ENCODE peak calls at places on chromosomes 5 and 9, in nine cellular contexts. One of them, this sample, is unnamed.

GRCh38 chr9:89444212-89444611 is 53.7 kb downstream of the SEMA4D start:
- DNase-seq in HCT116: no peak
- DNase-seq in IMR-90: no peak
- DNase-seq in kidney: peak; percentile 47
- DNase-seq in fibroblast of lung: no peak
- DNase-seq in endothelial cell of umbilical vein: no peak
- DNase-seq in mammary epithelial cell: no peak
- DNase-seq in PC-3: no peak
- DNase-seq in astrocyte: no peak
- DNase-seq in this sample: no peak

GRCh38 chr9:133854785-133855184 is 116.6 kb upstream of the SARDH start:
- DNase-seq in HCT116: no peak
- DNase-seq in IMR-90: no peak
- DNase-seq in astrocyte: no peak
- DNase-seq in endothelial cell of umbilical vein: no peak
- DNase-seq in kidney: no peak
- DNase-seq in mammary epithelial cell: no peak
- DNase-seq in PC-3: no peak
- DNase-seq in fibroblast of lung: no peak
- DNase-seq in this sample: no peak

GRCh38 chr5:23208959-23209431 is 298.4 kb upstream of the PRDM9 start:
- DNase-seq in IMR-90: peak; percentile 23
- DNase-seq in kidney: no peak
- DNase-seq in endothelial cell of umbilical vein: no peak
- DNase-seq in astrocyte: no peak
- DNase-seq in mammary epithelial cell: peak; percentile 63
- DNase-seq in PC-3: peak; percentile 91
- DNase-seq in HCT116: no peak
- DNase-seq in fibroblast of lung: peak; percentile 79
- DNase-seq in this sample: peak; percentile 72

GRCh38 chr9:133844876-133845658 is 106.9 kb upstream of the SARDH start:
- DNase-seq in PC-3: no peak
- DNase-seq in fibroblast of lung: peak; percentile 68
- DNase-seq in astrocyte: peak; percentile 70
- DNase-seq in IMR-90: peak; percentile 70
- DNase-seq in HCT116: no peak
- DNase-seq in endothelial cell of umbilical vein: peak; percentile 86
- DNase-seq in kidney: peak; percentile 96
- DNase-seq in mammary epithelial cell: no peak
- DNase-seq in this sample: no peak

GRCh38 chr9:129500166-129500862 is 120.6 kb downstream of the C9orf50 start:
- DNase-seq in kidney: no peak
- DNase-seq in endothelial cell of umbilical vein: no peak
- DNase-seq in fibroblast of lung: no peak
- DNase-seq in mammary epithelial cell: no peak
- DNase-seq in PC-3: no peak
- DNase-seq in IMR-90: no peak
- DNase-seq in HCT116: no peak
- DNase-seq in astrocyte: peak; percentile 72
- DNase-seq in this sample: peak; percentile 67

GRCh38 chr5:78215972-78216371 is 78.5 kb downstream of the AP3B1 start:
- DNase-seq in astrocyte: no peak
- DNase-seq in HCT116: no peak
- DNase-seq in PC-3: no peak
- DNase-seq in mammary epithelial cell: no peak
- DNase-seq in fibroblast of lung: no peak
- DNase-seq in endothelial cell of umbilical vein: no peak
- DNase-seq in IMR-90: no peak
- DNase-seq in kidney: no peak
- DNase-seq in this sample: no peak

GRCh38 chr5:96873469-96873868 is 2.8 kb upstream of the ERAP2 start:
- DNase-seq in PC-3: no peak
- DNase-seq in IMR-90: no peak
- DNase-seq in endothelial cell of umbilical vein: no peak
- DNase-seq in mammary epithelial cell: no peak
- DNase-seq in HCT116: no peak
- DNase-seq in fibroblast of lung: no peak
- DNase-seq in astrocyte: no peak
- DNase-seq in kidney: no peak
- DNase-seq in this sample: no peak

GRCh38 chr5:75623846-75624245 is 12.6 kb downstream of the ANKDD1B start:
- DNase-seq in endothelial cell of umbilical vein: peak; percentile 35
- DNase-seq in mammary epithelial cell: no peak
- DNase-seq in kidney: no peak
- DNase-seq in fibroblast of lung: no peak
- DNase-seq in HCT116: no peak
- DNase-seq in astrocyte: no peak
- DNase-seq in PC-3: peak; percentile 81
- DNase-seq in IMR-90: peak; percentile 41
- DNase-seq in this sample: no peak

GRCh38 chr9:100217536-100217935 is 118.5 kb downstream of the INVS start:
- DNase-seq in endothelial cell of umbilical vein: no peak
- DNase-seq in astrocyte: no peak
- DNase-seq in PC-3: no peak
- DNase-seq in kidney: no peak
- DNase-seq in HCT116: no peak
- DNase-seq in IMR-90: no peak
- DNase-seq in mammary epithelial cell: no peak
- DNase-seq in fibroblast of lung: no peak
- DNase-seq in this sample: no peak

GRCh38 chr5:54254482-54255198 is 55.7 kb downstream of the ARL15 start:
- DNase-seq in PC-3: peak; percentile 18
- DNase-seq in fibroblast of lung: peak; percentile 39
- DNase-seq in HCT116: no peak
- DNase-seq in astrocyte: no peak
- DNase-seq in mammary epithelial cell: no peak
- DNase-seq in endothelial cell of umbilical vein: peak; percentile 44
- DNase-seq in IMR-90: no peak
- DNase-seq in kidney: no peak
- DNase-seq in this sample: no peak

GRCh38 chr9:96084289-96084688 is 208.8 kb downstream of the ERCC6L2 start:
- DNase-seq in mammary epithelial cell: no peak
- DNase-seq in HCT116: no peak
- DNase-seq in endothelial cell of umbilical vein: no peak
- DNase-seq in PC-3: no peak
- DNase-seq in astrocyte: no peak
- DNase-seq in fibroblast of lung: peak; percentile 18
- DNase-seq in kidney: no peak
- DNase-seq in IMR-90: no peak
- DNase-seq in this sample: no peak

GRCh38 chr9:114895605-114896004 is 34.8 kb downstream of the TNFSF8 start:
- DNase-seq in endothelial cell of umbilical vein: no peak
- DNase-seq in kidney: no peak
- DNase-seq in fibroblast of lung: peak; percentile 62
- DNase-seq in PC-3: no peak
- DNase-seq in IMR-90: peak; percentile 23
- DNase-seq in HCT116: no peak
- DNase-seq in mammary epithelial cell: no peak
- DNase-seq in astrocyte: no peak
- DNase-seq in this sample: no peak

GRCh38 chr9:137176302-137177182 is 4.7 kb upstream of the TMEM210 start:
- DNase-seq in astrocyte: no peak
- DNase-seq in PC-3: peak; percentile 53
- DNase-seq in HCT116: no peak
- DNase-seq in fibroblast of lung: peak; percentile 26
- DNase-seq in kidney: no peak
- DNase-seq in endothelial cell of umbilical vein: peak; percentile 20
- DNase-seq in IMR-90: peak; percentile 17
- DNase-seq in mammary epithelial cell: no peak
- DNase-seq in this sample: peak; percentile 81

GRCh38 chr9:76395381-76395780 is 1.2 kb upstream of the RFK start:
- DNase-seq in kidney: no peak
- DNase-seq in HCT116: no peak
- DNase-seq in astrocyte: no peak
- DNase-seq in endothelial cell of umbilical vein: no peak
- DNase-seq in PC-3: no peak
- DNase-seq in mammary epithelial cell: no peak
- DNase-seq in fibroblast of lung: no peak
- DNase-seq in IMR-90: no peak
- DNase-seq in this sample: no peak

GRCh38 chr5:123283031-123283430 is 140.2 kb downstream of the CEP120 start:
- DNase-seq in HCT116: no peak
- DNase-seq in kidney: no peak
- DNase-seq in fibroblast of lung: peak; percentile 28
- DNase-seq in mammary epithelial cell: no peak
- DNase-seq in PC-3: peak; percentile 19
- DNase-seq in endothelial cell of umbilical vein: no peak
- DNase-seq in astrocyte: no peak
- DNase-seq in IMR-90: no peak
- DNase-seq in this sample: no peak

GRCh38 chr5:20276061-20276958 is 288.3 kb upstream of the CDH18 start:
- DNase-seq in PC-3: peak; percentile 99
- DNase-seq in IMR-90: peak; percentile 84
- DNase-seq in mammary epithelial cell: peak; percentile 93
- DNase-seq in kidney: no peak
- DNase-seq in astrocyte: peak; percentile 95
- DNase-seq in HCT116: no peak
- DNase-seq in fibroblast of lung: peak; percentile 81
- DNase-seq in endothelial cell of umbilical vein: no peak
- DNase-seq in this sample: peak; percentile 48

GRCh38 chr5:142283304-142283703 is 41.5 kb downstream of the SPRY4 start:
- DNase-seq in fibroblast of lung: no peak
- DNase-seq in HCT116: no peak
- DNase-seq in astrocyte: no peak
- DNase-seq in IMR-90: no peak
- DNase-seq in PC-3: no peak
- DNase-seq in kidney: no peak
- DNase-seq in mammary epithelial cell: peak; percentile 84
- DNase-seq in endothelial cell of umbilical vein: no peak
- DNase-seq in this sample: no peak

GRCh38 chr5:176747670-176748072 is 62.7 kb upstream of the UNC5A start:
- DNase-seq in PC-3: no peak
- DNase-seq in IMR-90: no peak
- DNase-seq in endothelial cell of umbilical vein: no peak
- DNase-seq in HCT116: no peak
- DNase-seq in astrocyte: no peak
- DNase-seq in fibroblast of lung: no peak
- DNase-seq in mammary epithelial cell: no peak
- DNase-seq in kidney: no peak
- DNase-seq in this sample: peak; percentile 30

DNA sequence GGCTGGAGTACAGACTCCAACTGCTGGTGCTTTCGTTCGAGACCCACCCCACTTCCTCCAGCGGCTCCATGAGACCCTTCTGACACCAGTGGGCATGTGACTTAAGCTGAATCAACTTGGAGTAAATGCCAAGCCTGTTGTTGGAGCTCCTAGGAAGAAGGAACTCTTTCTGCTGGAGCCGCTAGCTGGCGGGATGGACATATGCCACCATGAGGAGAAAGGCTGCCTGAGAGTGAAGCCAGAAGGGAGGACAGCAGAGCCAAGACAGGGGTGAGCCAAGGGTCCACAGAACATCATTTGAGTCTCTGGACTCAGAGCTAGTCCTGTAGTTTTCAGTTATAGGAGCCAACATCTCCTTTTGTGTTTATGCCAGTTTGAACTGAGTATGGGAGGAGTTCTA is 35.9 kb downstream of the ANXA6 start:
- DNase-seq in kidney: no peak
- DNase-seq in astrocyte: no peak
- DNase-seq in HCT116: no peak
- DNase-seq in mammary epithelial cell: no peak
- DNase-seq in PC-3: no peak
- DNase-seq in fibroblast of lung: no peak
- DNase-seq in IMR-90: no peak
- DNase-seq in endothelial cell of umbilical vein: no peak
- DNase-seq in this sample: no peak
- H3K9ac ChIP-seq in kidney: no peak overlapping the region
- H3K9ac ChIP-seq in astrocyte: no peak overlapping the region
- H3K9ac ChIP-seq in HCT116: no peak overlapping the region
- H3K9ac ChIP-seq in mammary epithelial cell: no peak overlapping the region
- H3K9ac ChIP-seq in PC-3: no peak overlapping the region
- H3K9ac ChIP-seq in fibroblast of lung: no peak overlapping the region
- H3K9ac ChIP-seq in IMR-90: no peak overlapping the region
- H3K9ac ChIP-seq in endothelial cell of umbilical vein: no peak overlapping the region
- H3K9ac ChIP-seq in this sample: no peak overlapping the region

GRCh38 chr9:2623866-2624682 is 2.5 kb downstream of the VLDLR start:
- DNase-seq in astrocyte: no peak
- DNase-seq in PC-3: no peak
- DNase-seq in HCT116: no peak
- DNase-seq in fibroblast of lung: no peak
- DNase-seq in mammary epithelial cell: no peak
- DNase-seq in kidney: no peak
- DNase-seq in IMR-90: no peak
- DNase-seq in endothelial cell of umbilical vein: no peak
- DNase-seq in this sample: no peak
- H3K4me1 ChIP-seq in astrocyte: peaks cover 8% of the 10 kb centered on the region
- H3K4me1 ChIP-seq in PC-3: no peaks in the 10 kb centered on the region
- H3K4me1 ChIP-seq in HCT116: no peaks in the 10 kb centered on the region
- H3K4me1 ChIP-seq in fibroblast of lung: no peaks in the 10 kb centered on the region
- H3K4me1 ChIP-seq in mammary epithelial cell: peaks cover 18% of the 10 kb centered on the region
- H3K4me1 ChIP-seq in kidney: peaks cover 9% of the 10 kb centered on the region
- H3K4me1 ChIP-seq in IMR-90: peaks cover 2% of the 10 kb centered on the region
- H3K4me1 ChIP-seq in endothelial cell of umbilical vein: peaks cover 13% of the 10 kb centered on the region
- H3K4me1 ChIP-seq in this sample: peaks cover 18% of the 10 kb centered on the region

GRCh38 chr5:121691478-121691877 is 160.2 kb upstream of the FTMT start:
- DNase-seq in IMR-90: no peak
- DNase-seq in astrocyte: no peak
- DNase-seq in fibroblast of lung: peak; percentile 22
- DNase-seq in endothelial cell of umbilical vein: no peak
- DNase-seq in mammary epithelial cell: no peak
- DNase-seq in PC-3: no peak
- DNase-seq in kidney: no peak
- DNase-seq in HCT116: no peak
- DNase-seq in this sample: peak; percentile 59

GRCh38 chr5:121692163-121692562 is 159.5 kb upstream of the FTMT start:
- DNase-seq in PC-3: no peak
- DNase-seq in kidney: no peak
- DNase-seq in endothelial cell of umbilical vein: no peak
- DNase-seq in mammary epithelial cell: no peak
- DNase-seq in HCT116: no peak
- DNase-seq in astrocyte: no peak
- DNase-seq in IMR-90: no peak
- DNase-seq in fibroblast of lung: no peak
- DNase-seq in this sample: no peak

GRCh38 chr5:121693864-121694263 is 157.8 kb upstream of the FTMT start:
- DNase-seq in fibroblast of lung: peak; percentile 18
- DNase-seq in kidney: no peak
- DNase-seq in IMR-90: no peak
- DNase-seq in astrocyte: peak; percentile 1
- DNase-seq in endothelial cell of umbilical vein: no peak
- DNase-seq in HCT116: no peak
- DNase-seq in PC-3: peak; percentile 25
- DNase-seq in mammary epithelial cell: peak; percentile 42
- DNase-seq in this sample: peak; percentile 55

GRCh38 chr5:121698690-121699089 is 153.0 kb upstream of the FTMT start:
- DNase-seq in endothelial cell of umbilical vein: no peak
- DNase-seq in HCT116: no peak
- DNase-seq in PC-3: no peak
- DNase-seq in IMR-90: no peak
- DNase-seq in mammary epithelial cell: no peak
- DNase-seq in fibroblast of lung: no peak
- DNase-seq in astrocyte: no peak
- DNase-seq in kidney: no peak
- DNase-seq in this sample: no peak

GRCh38 chr5:121695307-121695706 is 156.4 kb upstream of the FTMT start:
- DNase-seq in astrocyte: no peak
- DNase-seq in kidney: no peak
- DNase-seq in mammary epithelial cell: no peak
- DNase-seq in IMR-90: no peak
- DNase-seq in fibroblast of lung: no peak
- DNase-seq in PC-3: no peak
- DNase-seq in endothelial cell of umbilical vein: no peak
- DNase-seq in HCT116: no peak
- DNase-seq in this sample: no peak
- H3K9ac ChIP-seq in astrocyte: no peak overlapping the region
- H3K9ac ChIP-seq in kidney: no peak overlapping the region
- H3K9ac ChIP-seq in mammary epithelial cell: no peak overlapping the region
- H3K9ac ChIP-seq in IMR-90: no peak overlapping the region
- H3K9ac ChIP-seq in fibroblast of lung: no peak overlapping the region
- H3K9ac ChIP-seq in PC-3: no peak overlapping the region
- H3K9ac ChIP-seq in endothelial cell of umbilical vein: no peak overlapping the region
- H3K9ac ChIP-seq in HCT116: no peak overlapping the region
- H3K9ac ChIP-seq in this sample: no peak overlapping the region

GRCh38 chr9:125523681-125524080 is 183.3 kb downstream of the MAPKAP1 start:
- DNase-seq in kidney: no peak
- DNase-seq in HCT116: no peak
- DNase-seq in astrocyte: no peak
- DNase-seq in IMR-90: no peak
- DNase-seq in endothelial cell of umbilical vein: no peak
- DNase-seq in mammary epithelial cell: no peak
- DNase-seq in PC-3: no peak
- DNase-seq in fibroblast of lung: no peak
- DNase-seq in this sample: no peak
- H3K4me1 ChIP-seq in kidney: peaks cover 9% of the 10 kb centered on the region
- H3K4me1 ChIP-seq in HCT116: peaks cover 7% of the 10 kb centered on the region
- H3K4me1 ChIP-seq in astrocyte: peaks cover 46% of the 10 kb centered on the region
- H3K4me1 ChIP-seq in IMR-90: peaks cover 28% of the 10 kb centered on the region
- H3K4me1 ChIP-seq in endothelial cell of umbilical vein: peaks cover 52% of the 10 kb centered on the region
- H3K4me1 ChIP-seq in mammary epithelial cell: peaks cover 36% of the 10 kb centered on the region
- H3K4me1 ChIP-seq in PC-3: peaks cover 29% of the 10 kb centered on the region
- H3K4me1 ChIP-seq in fibroblast of lung: peaks cover 24% of the 10 kb centered on the region
- H3K4me1 ChIP-seq in this sample: peaks cover 12% of the 10 kb centered on the region